ENCODE peak calls at places on chromosomes 12 and 14, in seven cellular contexts. P is neural progenitor cell, Z is PC-3, R is OCI-LY7, T is IMR-90, N is SK-N-SH, V is Karpas-422. C is an unnamed sample.
A peak's percentile ranks its signal among the peaks of the same experiment; 100 is the strongest.

GRCh38 chr12:607541-608001 is 55.7 kb downstream of the NINJ2 start:
- DNase-seq in T (no peak), R (no peak), P (no peak), V (no peak), N (no peak), Z (peak; percentile 67), C (no peak)

GRCh38 chr12:24993756-24994155 is 44.9 kb upstream of the BCAT1 start:
- DNase-seq in P (peak; percentile 57), T (no peak), R (no peak), N (no peak), V (no peak), Z (no peak), C (no peak)

GRCh38 chr14:53338192-53338591 is 185.1 kb upstream of the DDHD1 start:
- DNase-seq in T (peak; percentile 67), V (no peak), R (no peak), Z (peak; percentile 37), P (no peak), N (no peak), C (peak; percentile 28)

GRCh38 chr12:18502422-18502821 is 235.4 kb downstream of the PLCZ1 start:
- DNase-seq in R (no peak), Z (peak; percentile 47), T (no peak), P (no peak), N (no peak), V (no peak), C (no peak)

GRCh38 chr14:53900499-53900898 is 56.1 kb downstream of the BMP4 start:
- DNase-seq in R (no peak), V (no peak), P (no peak), Z (no peak), N (no peak), T (no peak), C (peak; percentile 6)

GRCh38 chr12:78002878-78003277 is 172.2 kb downstream of the NAV3 start:
- DNase-seq in T (peak; percentile 15), Z (peak; percentile 19), V (no peak), R (peak; percentile 17), P (no peak), N (peak; percentile 29), C (peak; percentile 20)

GRCh38 chr12:93093243-93093642 is 164.1 kb upstream of the EEA1 start:
- DNase-seq in N (no peak), T (no peak), R (no peak), Z (no peak), V (no peak), P (no peak), C (no peak)

GRCh38 chr12:118375348-118375747 is 1.0 kb upstream of the SUDS3 start:
- DNase-seq in T (no peak), Z (no peak), P (no peak), R (no peak), N (no peak), V (no peak), C (peak; percentile 44)

GRCh38 chr14:38828183-38828877 is 274.7 kb downstream of the SEC23A start:
- DNase-seq in Z (no peak), P (no peak), R (no peak), N (no peak), V (no peak), T (no peak), C (no peak)

GRCh38 chr12:46380397-46380796 is 7.8 kb upstream of the SLC38A2 start:
- DNase-seq in Z (no peak), T (no peak), R (no peak), P (no peak), N (no peak), V (no peak), C (peak; percentile 14)

GRCh38 chr14:51889851-51890250 is 29.4 kb downstream of the GNG2 start:
- DNase-seq in Z (no peak), T (peak; percentile 39), R (no peak), P (no peak), V (no peak), N (no peak), C (no peak)

GRCh38 chr12:68042212-68042699 is 53.0 kb downstream of the IFNG-AS1 start:
- DNase-seq in N (no peak), P (no peak), Z (no peak), V (peak; percentile 44), R (peak; percentile 22), T (peak; percentile 3), C (peak; percentile 3)

GRCh38 chr12:5429741-5430557 is 2.0 kb upstream of the NTF3 start:
- DNase-seq in T (no peak), V (no peak), Z (no peak), N (no peak), R (peak; percentile 49), P (peak; percentile 69), C (no peak)

GRCh38 chr14:95535226-95536021 is 574 bp downstream of the GLRX5 start:
- DNase-seq in V (peak; percentile 73), Z (no peak), N (peak; percentile 63), P (peak; percentile 25), T (no peak), R (peak; percentile 40), C (peak; percentile 59)

GRCh38 chr12:103503546-103504480 is 8.0 kb upstream of the C12orf42 start:
- DNase-seq in Z (no peak), T (no peak), N (peak; percentile 54), R (peak; percentile 70), V (peak; percentile 80), P (peak; percentile 57), C (no peak)

GRCh38 chr12:39123580-39123979 is 218.2 kb upstream of the CPNE8 start:
- DNase-seq in N (no peak), P (no peak), V (no peak), T (no peak), R (no peak), Z (peak; percentile 58), C (no peak)

GRCh38 chr14:67729072-67729561 is 27.4 kb downstream of the RDH12 start:
- DNase-seq in T (no peak), Z (no peak), P (peak; percentile 71), R (no peak), N (no peak), V (no peak), C (no peak)

GRCh38 chr12:101490286-101490920 is 15.3 kb downstream of the SPIC start:
- DNase-seq in T (no peak), N (no peak), V (peak; percentile 72), R (peak; percentile 61), Z (peak; percentile 54), P (peak; percentile 53), C (peak; percentile 4)

GRCh38 chr14:35046751-35047536 is 872 bp downstream of the FAM177A1 start:
- DNase-seq in R (peak; percentile 45), P (no peak), V (no peak), N (no peak), T (peak; percentile 4), Z (peak; percentile 35), C (peak; percentile 6)

GRCh38 chr12:26833692-26834168 is 736 bp upstream of the ITPR2 start:
- DNase-seq in T (peak; percentile 13), V (peak; percentile 67), N (peak; percentile 50), R (peak; percentile 85), P (peak; percentile 81), Z (peak; percentile 34), C (peak; percentile 52)

GRCh38 chr12:85782711-85783110 is 53.5 kb downstream of the RASSF9 start:
- DNase-seq in Z (peak; percentile 24), N (no peak), P (no peak), T (no peak), R (no peak), V (no peak), C (peak; percentile 15)

GRCh38 chr12:34275129-34275528 is 252.8 kb downstream of the ALG10 start:
- DNase-seq in T (no peak), V (no peak), P (no peak), Z (no peak), N (no peak), R (no peak), C (no peak)
- H3K9me3 ChIP-seq in T (peaks cover 20% of the 10 kb centered on the region), V (no peaks in the 10 kb centered on the region), P (peaks cover 11% of the 10 kb centered on the region), Z (no peaks in the 10 kb centered on the region), N (no peaks in the 10 kb centered on the region), R (no peaks in the 10 kb centered on the region), C (no peaks in the 10 kb centered on the region)

DNA sequence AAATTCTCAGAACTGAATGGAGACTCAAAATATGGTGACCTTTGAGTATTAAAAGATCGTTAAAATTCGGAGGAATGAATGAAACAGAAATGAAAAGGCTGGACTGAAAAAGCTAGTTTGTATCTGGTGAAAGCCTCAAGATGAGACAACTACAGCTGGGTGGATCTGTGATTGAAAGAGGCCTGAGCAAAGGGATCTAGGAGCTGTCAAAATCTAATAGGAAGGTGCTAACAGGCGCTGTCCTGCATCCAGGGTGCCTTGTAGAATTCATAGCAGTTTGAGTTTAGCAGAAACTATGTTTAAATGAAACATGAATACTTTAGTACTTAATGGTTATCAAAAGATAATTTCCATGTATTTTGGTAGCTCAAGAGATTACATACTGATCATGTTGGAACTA is 2.3 kb downstream of the YY1 start:
- DNase-seq in T (no peak), N (no peak), Z (peak; percentile 12), R (no peak), P (no peak), V (no peak), C (peak; percentile 34)
- H4K20me1 ChIP-seq in T (peaks cover 84% of the 10 kb centered on the region), N (peaks cover 73% of the 10 kb centered on the region), Z (peaks cover 51% of the 10 kb centered on the region), R (peaks cover 44% of the 10 kb centered on the region), P (peaks cover 78% of the 10 kb centered on the region), V (peaks cover 67% of the 10 kb centered on the region), C (peaks cover 12% of the 10 kb centered on the region)

GRCh38 chr12:34311337-34311736 is 289.0 kb downstream of the ALG10 start:
- DNase-seq in T (no peak), N (no peak), V (no peak), Z (no peak), R (no peak), P (no peak), C (no peak)
- H3K9me3 ChIP-seq in T (peaks cover 67% of the 10 kb centered on the region), N (no peaks in the 10 kb centered on the region), V (peaks cover 19% of the 10 kb centered on the region), Z (no peaks in the 10 kb centered on the region), R (no peaks in the 10 kb centered on the region), P (peaks cover 9% of the 10 kb centered on the region), C (no peaks in the 10 kb centered on the region)

GRCh38 chr12:3307419-3307818 is 183.6 kb upstream of the PRMT8 start:
- DNase-seq in N (peak; percentile 82), V (no peak), R (no peak), T (no peak), Z (no peak), P (no peak), C (no peak)

GRCh38 chr12:3305464-3305863 is 185.5 kb upstream of the PRMT8 start:
- DNase-seq in Z (no peak), R (no peak), N (no peak), V (no peak), T (no peak), P (no peak), C (no peak)

GRCh38 chr12:3304436-3305135 is 186.4 kb upstream of the PRMT8 start:
- DNase-seq in Z (peak; percentile 93), P (no peak), N (no peak), T (peak; percentile 85), V (no peak), R (no peak), C (peak; percentile 96)

GRCh38 chr12:3308063-3308462 is 182.9 kb upstream of the PRMT8 start:
- DNase-seq in N (no peak), P (no peak), V (no peak), T (no peak), Z (no peak), R (no peak), C (no peak)

DNA sequence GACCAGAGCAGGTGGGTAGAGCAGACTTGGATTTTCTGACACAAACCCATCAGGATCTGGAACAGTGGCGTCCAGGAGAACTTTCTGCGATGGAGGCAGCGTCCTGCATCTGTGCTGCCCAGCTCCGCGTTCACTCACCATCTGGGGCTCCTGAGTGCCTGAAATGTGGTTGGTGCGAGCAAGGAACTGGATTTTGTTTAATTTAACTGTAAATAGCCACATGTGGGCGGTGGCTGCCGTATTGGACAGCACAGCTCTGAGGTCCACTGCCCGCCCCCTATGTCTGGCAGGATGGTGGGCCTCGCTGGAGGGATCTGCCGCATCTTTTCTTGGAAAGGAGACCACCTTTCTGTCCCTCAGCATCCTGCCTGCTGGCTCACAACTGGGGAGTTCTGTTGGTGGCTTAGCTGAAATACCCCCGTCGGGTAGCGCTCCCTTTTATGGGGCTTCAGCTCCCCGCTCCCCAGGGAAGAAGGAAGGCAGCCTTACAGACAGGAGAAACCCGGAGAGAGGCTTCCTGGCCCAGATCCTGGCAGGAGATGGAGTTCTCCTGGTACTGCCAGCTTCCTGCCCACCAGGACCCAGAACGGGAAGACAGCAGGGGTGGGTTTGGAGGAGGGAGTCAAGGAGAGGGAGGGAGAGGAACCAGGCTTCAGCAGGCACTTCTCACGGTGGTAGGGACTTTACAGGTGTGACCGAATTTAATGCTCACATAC is 184.9 kb upstream of the PRMT8 start:
- DNase-seq in P (no peak), N (no peak), R (no peak), Z (no peak), T (no peak), V (no peak), C (no peak)
- H4K20me1 ChIP-seq in P (no peaks in the 10 kb centered on the region), N (no peaks in the 10 kb centered on the region), R (no peaks in the 10 kb centered on the region), Z (no peaks in the 10 kb centered on the region), T (no peaks in the 10 kb centered on the region), V (peaks cover 3% of the 10 kb centered on the region), C (no peaks in the 10 kb centered on the region)